ENCODE peak calls at places on chromosomes 11 and 22, in seven cellular contexts. One of them, this sample, is unnamed.

GRCh38 chr22:35842954-35843353 is 125.3 kb downstream of the APOL5 start:
- DNase-seq in tibial artery: no peak
- DNase-seq in thoracic aorta: no peak
- DNase-seq in OCI-LY7: peak
- DNase-seq in GM23248: peak
- DNase-seq in heart left ventricle: no peak
- DNase-seq in small intestine: peak
- DNase-seq in this sample: no peak

GRCh38 chr22:25182131-25183110 is 17.2 kb upstream of the CRYBB3 start:
- DNase-seq in small intestine: no peak
- DNase-seq in GM23248: peak
- DNase-seq in tibial artery: peak
- DNase-seq in OCI-LY7: no peak
- DNase-seq in thoracic aorta: no peak
- DNase-seq in heart left ventricle: no peak
- DNase-seq in this sample: no peak

GRCh38 chr11:1501421-1502167 is 15.0 kb upstream of the MOB2 start:
- DNase-seq in tibial artery: peak
- DNase-seq in OCI-LY7: no peak
- DNase-seq in small intestine: no peak
- DNase-seq in heart left ventricle: no peak
- DNase-seq in GM23248: no peak
- DNase-seq in thoracic aorta: no peak
- DNase-seq in this sample: peak

GRCh38 chr22:31526275-31526674 is 29.9 kb downstream of the SFI1 start:
- DNase-seq in GM23248: no peak
- DNase-seq in thoracic aorta: no peak
- DNase-seq in tibial artery: no peak
- DNase-seq in OCI-LY7: no peak
- DNase-seq in small intestine: no peak
- DNase-seq in heart left ventricle: no peak
- DNase-seq in this sample: no peak

GRCh38 chr22:25448435-25449051 is 115.9 kb upstream of the GRK3 start:
- DNase-seq in thoracic aorta: no peak
- DNase-seq in GM23248: peak
- DNase-seq in heart left ventricle: no peak
- DNase-seq in OCI-LY7: peak
- DNase-seq in tibial artery: no peak
- DNase-seq in small intestine: peak
- DNase-seq in this sample: no peak

GRCh38 chr11:131978351-131978750 is 607.9 kb downstream of the NTM start:
- DNase-seq in GM23248: no peak
- DNase-seq in heart left ventricle: no peak
- DNase-seq in tibial artery: no peak
- DNase-seq in OCI-LY7: no peak
- DNase-seq in thoracic aorta: no peak
- DNase-seq in small intestine: no peak
- DNase-seq in this sample: no peak

GRCh38 chr11:7204778-7205177 is 46.9 kb upstream of the SYT9 start:
- DNase-seq in small intestine: no peak
- DNase-seq in GM23248: peak
- DNase-seq in heart left ventricle: no peak
- DNase-seq in thoracic aorta: no peak
- DNase-seq in tibial artery: no peak
- DNase-seq in OCI-LY7: no peak
- DNase-seq in this sample: no peak

GRCh38 chr11:12061851-12062560 is 48.4 kb upstream of the MICAL2 start:
- DNase-seq in OCI-LY7: no peak
- DNase-seq in tibial artery: no peak
- DNase-seq in small intestine: no peak
- DNase-seq in thoracic aorta: no peak
- DNase-seq in heart left ventricle: no peak
- DNase-seq in GM23248: no peak
- DNase-seq in this sample: no peak

GRCh38 chr11:132037467-132037862 is 667.0 kb downstream of the NTM start:
- DNase-seq in thoracic aorta: no peak
- DNase-seq in heart left ventricle: no peak
- DNase-seq in tibial artery: no peak
- DNase-seq in small intestine: no peak
- DNase-seq in GM23248: no peak
- DNase-seq in OCI-LY7: no peak
- DNase-seq in this sample: no peak

GRCh38 chr11:116787786-116788486 is at the start of gene ZPR1:
- DNase-seq in small intestine: peak
- DNase-seq in tibial artery: peak
- DNase-seq in GM23248: peak
- DNase-seq in thoracic aorta: peak
- DNase-seq in OCI-LY7: peak
- DNase-seq in heart left ventricle: peak
- DNase-seq in this sample: peak
- H3K27ac ChIP-seq in small intestine: peak
- H3K27ac ChIP-seq in tibial artery: peak
- H3K27ac ChIP-seq in GM23248: peak
- H3K27ac ChIP-seq in thoracic aorta: peak
- H3K27ac ChIP-seq in OCI-LY7: no peak
- H3K27ac ChIP-seq in heart left ventricle: peak
- H3K27ac ChIP-seq in this sample: peak

DNA sequence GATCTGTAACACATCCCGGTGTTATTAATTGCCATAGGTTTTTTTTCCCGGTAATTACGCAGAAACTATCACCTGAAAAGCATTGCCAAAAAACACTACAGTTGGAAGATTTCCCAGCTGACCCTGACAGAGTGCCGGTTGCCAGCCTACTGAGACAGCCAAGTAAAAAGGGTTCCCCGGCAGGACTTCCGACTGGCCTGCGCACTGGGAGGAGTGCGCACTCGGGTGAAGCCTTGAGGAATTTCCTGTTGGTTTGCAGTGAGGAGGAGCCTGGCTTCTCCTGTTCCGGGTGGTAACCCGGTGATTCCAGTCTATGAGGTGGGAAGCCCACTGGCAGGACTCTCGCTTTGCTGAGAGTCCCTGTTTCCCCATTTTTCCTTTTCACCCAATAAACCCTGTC is 52.1 kb downstream of the CNTF start:
- DNase-seq in GM23248: no peak
- DNase-seq in thoracic aorta: no peak
- DNase-seq in tibial artery: no peak
- DNase-seq in heart left ventricle: no peak
- DNase-seq in small intestine: no peak
- DNase-seq in OCI-LY7: no peak
- DNase-seq in this sample: no peak
- H3K27ac ChIP-seq in GM23248: no peak
- H3K27ac ChIP-seq in thoracic aorta: no peak
- H3K27ac ChIP-seq in tibial artery: no peak
- H3K27ac ChIP-seq in heart left ventricle: no peak
- H3K27ac ChIP-seq in small intestine: no peak
- H3K27ac ChIP-seq in OCI-LY7: no peak
- H3K27ac ChIP-seq in this sample: no peak

GRCh38 chr11:117290809-117291396 is at the start of gene BACE1-AS:
- DNase-seq in tibial artery: no peak
- DNase-seq in heart left ventricle: no peak
- DNase-seq in OCI-LY7: no peak
- DNase-seq in GM23248: no peak
- DNase-seq in thoracic aorta: no peak
- DNase-seq in small intestine: peak
- DNase-seq in this sample: no peak

GRCh38 chr11:117286588-117286987 is 4.6 kb upstream of the BACE1-AS start:
- DNase-seq in OCI-LY7: no peak
- DNase-seq in small intestine: no peak
- DNase-seq in GM23248: no peak
- DNase-seq in heart left ventricle: no peak
- DNase-seq in thoracic aorta: no peak
- DNase-seq in tibial artery: no peak
- DNase-seq in this sample: no peak

GRCh38 chr11:117289795-117290194 is 1.4 kb upstream of the BACE1-AS start:
- DNase-seq in heart left ventricle: no peak
- DNase-seq in tibial artery: no peak
- DNase-seq in GM23248: no peak
- DNase-seq in thoracic aorta: no peak
- DNase-seq in OCI-LY7: no peak
- DNase-seq in small intestine: no peak
- DNase-seq in this sample: no peak

GRCh38 chr11:117284053-117284452 is 7.1 kb upstream of the BACE1-AS start:
- DNase-seq in OCI-LY7: no peak
- DNase-seq in small intestine: no peak
- DNase-seq in thoracic aorta: no peak
- DNase-seq in GM23248: no peak
- DNase-seq in tibial artery: no peak
- DNase-seq in heart left ventricle: no peak
- DNase-seq in this sample: no peak

DNA sequence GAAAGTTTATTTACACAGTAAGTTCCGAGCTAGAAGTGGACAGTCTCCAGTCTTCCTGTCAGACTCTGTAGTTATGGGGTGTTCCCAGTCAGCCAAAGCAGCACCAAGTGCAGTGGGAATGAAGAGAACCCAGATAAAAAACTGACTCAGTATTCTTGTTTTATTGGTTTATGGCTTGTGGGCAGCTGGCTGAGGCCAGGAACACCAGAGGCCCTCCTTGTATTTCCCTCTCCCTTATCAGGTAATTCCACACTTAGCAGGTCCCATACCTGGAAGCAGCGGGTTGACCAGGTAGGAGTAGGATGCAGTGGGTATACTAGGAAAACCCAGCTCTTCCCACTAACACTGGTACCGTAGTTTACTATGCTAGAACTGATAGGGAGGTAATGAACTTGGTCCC is 3.5 kb upstream of the BACE1-AS start:
- DNase-seq in small intestine: peak
- DNase-seq in OCI-LY7: no peak
- DNase-seq in tibial artery: no peak
- DNase-seq in heart left ventricle: no peak
- DNase-seq in thoracic aorta: no peak
- DNase-seq in GM23248: no peak
- DNase-seq in this sample: no peak
- H3K27ac ChIP-seq in small intestine: no peak
- H3K27ac ChIP-seq in OCI-LY7: no peak
- H3K27ac ChIP-seq in tibial artery: no peak
- H3K27ac ChIP-seq in heart left ventricle: no peak
- H3K27ac ChIP-seq in thoracic aorta: no peak
- H3K27ac ChIP-seq in GM23248: no peak
- H3K27ac ChIP-seq in this sample: no peak

DNA sequence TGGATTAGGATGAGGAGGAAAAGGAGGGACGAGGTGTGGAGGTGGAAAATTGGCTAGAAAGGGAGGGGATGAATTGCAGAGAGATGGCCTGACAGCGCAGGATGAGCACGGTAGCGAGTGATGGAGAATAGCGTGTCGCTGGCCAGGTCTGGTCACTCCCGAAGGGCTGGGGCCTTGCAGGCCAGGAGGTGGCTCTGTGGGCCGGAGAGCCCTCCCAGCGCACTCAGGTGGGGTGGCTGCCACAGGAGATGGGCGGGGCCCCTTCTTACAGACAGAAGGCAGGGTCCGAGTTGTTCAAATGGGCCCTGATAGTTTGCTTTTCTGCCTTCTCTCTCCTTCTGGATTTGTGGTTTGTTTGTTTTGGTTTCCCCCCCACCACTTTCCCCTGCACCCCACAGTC is 37.2 kb upstream of the THY1 start:
- DNase-seq in heart left ventricle: no peak
- DNase-seq in small intestine: no peak
- DNase-seq in GM23248: no peak
- DNase-seq in thoracic aorta: no peak
- DNase-seq in tibial artery: no peak
- DNase-seq in OCI-LY7: no peak
- DNase-seq in this sample: no peak
- H3K27ac ChIP-seq in heart left ventricle: no peak
- H3K27ac ChIP-seq in small intestine: peak
- H3K27ac ChIP-seq in GM23248: peak
- H3K27ac ChIP-seq in thoracic aorta: no peak
- H3K27ac ChIP-seq in tibial artery: no peak
- H3K27ac ChIP-seq in OCI-LY7: no peak
- H3K27ac ChIP-seq in this sample: no peak

GRCh38 chr22:42433754-42434153 is 1.6 kb upstream of the NFAM1 start:
- DNase-seq in GM23248: no peak
- DNase-seq in small intestine: no peak
- DNase-seq in heart left ventricle: no peak
- DNase-seq in thoracic aorta: no peak
- DNase-seq in tibial artery: no peak
- DNase-seq in OCI-LY7: no peak
- DNase-seq in this sample: no peak

GRCh38 chr22:42432818-42433217 is 615 bp upstream of the NFAM1 start:
- DNase-seq in small intestine: no peak
- DNase-seq in heart left ventricle: no peak
- DNase-seq in OCI-LY7: no peak
- DNase-seq in tibial artery: no peak
- DNase-seq in GM23248: no peak
- DNase-seq in thoracic aorta: no peak
- DNase-seq in this sample: no peak

GRCh38 chr22:42432020-42432596 is at the start of gene NFAM1:
- DNase-seq in thoracic aorta: no peak
- DNase-seq in GM23248: no peak
- DNase-seq in tibial artery: peak
- DNase-seq in heart left ventricle: peak
- DNase-seq in small intestine: no peak
- DNase-seq in OCI-LY7: no peak
- DNase-seq in this sample: peak

GRCh38 chr22:42430486-42431125 is 1.6 kb downstream of the NFAM1 start:
- DNase-seq in heart left ventricle: no peak
- DNase-seq in small intestine: no peak
- DNase-seq in tibial artery: no peak
- DNase-seq in thoracic aorta: no peak
- DNase-seq in OCI-LY7: no peak
- DNase-seq in GM23248: no peak
- DNase-seq in this sample: no peak

DNA sequence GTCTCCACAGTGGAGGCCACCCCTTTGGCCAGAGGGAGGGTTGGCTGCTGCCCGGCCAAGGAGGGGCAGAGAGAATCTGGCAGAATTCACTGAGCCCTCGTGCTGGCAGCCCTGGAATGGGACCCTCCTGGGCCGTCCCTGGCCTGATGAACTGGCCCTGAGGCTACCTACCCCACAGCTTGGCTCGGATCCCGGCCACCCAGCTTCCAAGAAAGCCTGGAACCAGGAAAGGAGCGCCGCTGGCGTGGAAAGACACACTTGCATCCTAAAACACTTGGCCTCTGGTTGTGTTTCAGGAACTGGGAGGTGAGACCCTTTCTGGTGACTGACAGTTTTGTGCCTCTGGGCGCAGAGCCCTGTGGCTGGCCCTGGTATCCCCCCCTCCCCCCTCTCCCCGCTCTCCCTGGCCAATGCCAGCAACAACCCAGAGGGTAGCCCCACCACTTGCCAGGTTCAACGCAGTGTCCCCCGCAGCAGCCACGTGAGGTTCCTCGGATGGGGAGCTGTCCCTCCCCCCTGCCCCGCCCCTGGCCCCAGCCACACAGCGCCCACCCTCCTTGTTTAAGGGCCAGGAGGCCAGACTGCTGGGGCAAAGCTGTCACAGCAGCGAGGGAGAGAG is 693 bp downstream of the NFAM1 start:
- DNase-seq in heart left ventricle: no peak
- DNase-seq in tibial artery: no peak
- DNase-seq in OCI-LY7: no peak
- DNase-seq in GM23248: no peak
- DNase-seq in thoracic aorta: no peak
- DNase-seq in small intestine: no peak
- DNase-seq in this sample: no peak
- H3K27ac ChIP-seq in heart left ventricle: no peak
- H3K27ac ChIP-seq in tibial artery: no peak
- H3K27ac ChIP-seq in OCI-LY7: no peak
- H3K27ac ChIP-seq in GM23248: no peak
- H3K27ac ChIP-seq in thoracic aorta: no peak
- H3K27ac ChIP-seq in small intestine: no peak
- H3K27ac ChIP-seq in this sample: peak

This sample was measured in left ventricle myocardium inferior.